ENCODE peak calls at places on chromosomes 2 and 18, in six cellular contexts. One of them, this sample, is unnamed.

GRCh38 chr18:59264136-59264571 is 9.1 kb downstream of the RAX start:
- DNase-seq in A549: no peak
- DNase-seq in H9: peak
- DNase-seq in right atrium auricular region: no peak
- DNase-seq in fibroblast of lung: no peak
- DNase-seq in coronary artery: no peak
- DNase-seq in this sample: no peak

GRCh38 chr2:218605438-218605837 is 2.3 kb upstream of the PLCD4 start:
- DNase-seq in A549: no peak
- DNase-seq in H9: no peak
- DNase-seq in right atrium auricular region: no peak
- DNase-seq in fibroblast of lung: peak
- DNase-seq in coronary artery: no peak
- DNase-seq in this sample: no peak

GRCh38 chr2:109728809-109729208 is 65.3 kb upstream of the RGPD5 start:
- DNase-seq in A549: no peak
- DNase-seq in H9: no peak
- DNase-seq in right atrium auricular region: peak
- DNase-seq in fibroblast of lung: no peak
- DNase-seq in coronary artery: no peak
- DNase-seq in this sample: no peak

GRCh38 chr2:58852243-58852642 is 611.1 kb upstream of the FANCL start:
- DNase-seq in A549: no peak
- DNase-seq in H9: no peak
- DNase-seq in right atrium auricular region: no peak
- DNase-seq in fibroblast of lung: no peak
- DNase-seq in coronary artery: no peak
- DNase-seq in this sample: no peak

GRCh38 chr18:2653467-2653866 is 2.1 kb upstream of the SMCHD1 start:
- DNase-seq in A549: no peak
- DNase-seq in H9: no peak
- DNase-seq in right atrium auricular region: no peak
- DNase-seq in fibroblast of lung: no peak
- DNase-seq in coronary artery: no peak
- DNase-seq in this sample: no peak

GRCh38 chr2:161312996-161313395 is 4.8 kb downstream of the PSMD14 start:
- DNase-seq in A549: peak
- DNase-seq in H9: no peak
- DNase-seq in right atrium auricular region: no peak
- DNase-seq in fibroblast of lung: peak
- DNase-seq in coronary artery: no peak
- DNase-seq in this sample: peak

GRCh38 chr2:171702781-171703556 is 15.7 kb downstream of the DYNC1I2 start:
- DNase-seq in A549: no peak
- DNase-seq in H9: no peak
- DNase-seq in right atrium auricular region: no peak
- DNase-seq in fibroblast of lung: peak
- DNase-seq in coronary artery: no peak
- DNase-seq in this sample: no peak

GRCh38 chr2:186486651-186487647 is 889 bp downstream of the ZC3H15 start:
- DNase-seq in A549: peak
- DNase-seq in H9: no peak
- DNase-seq in right atrium auricular region: no peak
- DNase-seq in fibroblast of lung: peak
- DNase-seq in coronary artery: no peak
- DNase-seq in this sample: no peak

GRCh38 chr2:29255006-29255405 is 139.8 kb downstream of the CLIP4 start:
- DNase-seq in A549: no peak
- DNase-seq in H9: no peak
- DNase-seq in right atrium auricular region: no peak
- DNase-seq in fibroblast of lung: no peak
- DNase-seq in coronary artery: no peak
- DNase-seq in this sample: no peak

GRCh38 chr2:136004920-136005319 is 19.5 kb upstream of the DARS1 start:
- DNase-seq in A549: no peak
- DNase-seq in H9: no peak
- DNase-seq in right atrium auricular region: no peak
- DNase-seq in fibroblast of lung: no peak
- DNase-seq in coronary artery: no peak
- DNase-seq in this sample: no peak

GRCh38 chr2:174761837-174762236 is 2.4 kb downstream of the CHRNA1 start:
- DNase-seq in A549: no peak
- DNase-seq in H9: no peak
- DNase-seq in right atrium auricular region: no peak
- DNase-seq in fibroblast of lung: peak
- DNase-seq in coronary artery: no peak
- DNase-seq in this sample: no peak

GRCh38 chr2:27992787-27993747 is 102.5 kb downstream of the BABAM2 start:
- DNase-seq in A549: peak
- DNase-seq in H9: no peak
- DNase-seq in right atrium auricular region: no peak
- DNase-seq in fibroblast of lung: peak
- DNase-seq in coronary artery: no peak
- DNase-seq in this sample: no peak

GRCh38 chr2:181177376-181177775 is 197.0 kb downstream of the UBE2E3 start:
- DNase-seq in A549: no peak
- DNase-seq in H9: no peak
- DNase-seq in right atrium auricular region: no peak
- DNase-seq in fibroblast of lung: no peak
- DNase-seq in coronary artery: no peak
- DNase-seq in this sample: no peak

GRCh38 chr18:79584491-79585394 is 94.9 kb upstream of the CTDP1 start:
- DNase-seq in A549: no peak
- DNase-seq in H9: peak
- DNase-seq in right atrium auricular region: no peak
- DNase-seq in fibroblast of lung: no peak
- DNase-seq in coronary artery: peak
- DNase-seq in this sample: no peak

GRCh38 chr18:39448942-39449341 is 1883.3 kb upstream of the CELF4 start:
- DNase-seq in A549: no peak
- DNase-seq in H9: no peak
- DNase-seq in right atrium auricular region: no peak
- DNase-seq in fibroblast of lung: no peak
- DNase-seq in coronary artery: no peak
- DNase-seq in this sample: no peak

GRCh38 chr2:29662841-29663240 is 258.5 kb downstream of the ALK start:
- DNase-seq in A549: peak
- DNase-seq in H9: no peak
- DNase-seq in right atrium auricular region: no peak
- DNase-seq in fibroblast of lung: peak
- DNase-seq in coronary artery: no peak
- DNase-seq in this sample: peak

GRCh38 chr18:76435321-76435989 is 59.6 kb downstream of the ZNF516 start:
- DNase-seq in A549: no peak
- DNase-seq in H9: no peak
- DNase-seq in right atrium auricular region: no peak
- DNase-seq in fibroblast of lung: no peak
- DNase-seq in coronary artery: no peak
- DNase-seq in this sample: no peak

GRCh38 chr2:209960676-209961630 is 41.5 kb upstream of the RPE start:
- DNase-seq in A549: peak
- DNase-seq in H9: peak
- DNase-seq in right atrium auricular region: no peak
- DNase-seq in fibroblast of lung: peak
- DNase-seq in coronary artery: no peak
- DNase-seq in this sample: no peak

GRCh38 chr2:37526323-37526722 is 145.1 kb downstream of the CDC42EP3 start:
- DNase-seq in A549: peak
- DNase-seq in H9: no peak
- DNase-seq in right atrium auricular region: no peak
- DNase-seq in fibroblast of lung: no peak
- DNase-seq in coronary artery: no peak
- DNase-seq in this sample: no peak

GRCh38 chr2:167480232-167480985 is 592.1 kb downstream of the XIRP2 start:
- DNase-seq in A549: no peak
- DNase-seq in H9: peak
- DNase-seq in right atrium auricular region: no peak
- DNase-seq in fibroblast of lung: no peak
- DNase-seq in coronary artery: no peak
- DNase-seq in this sample: no peak

GRCh38 chr2:84965192-84965516 is 5.8 kb upstream of the KCMF1 start:
- DNase-seq in A549: no peak
- DNase-seq in H9: no peak
- DNase-seq in right atrium auricular region: no peak
- DNase-seq in fibroblast of lung: no peak
- DNase-seq in coronary artery: no peak
- DNase-seq in this sample: no peak

GRCh38 chr2:84965827-84966226 is 5.1 kb upstream of the KCMF1 start:
- DNase-seq in A549: no peak
- DNase-seq in H9: no peak
- DNase-seq in right atrium auricular region: no peak
- DNase-seq in fibroblast of lung: no peak
- DNase-seq in coronary artery: no peak
- DNase-seq in this sample: no peak

GRCh38 chr2:84963692-84964405 is 7.1 kb upstream of the KCMF1 start:
- DNase-seq in A549: peak
- DNase-seq in H9: no peak
- DNase-seq in right atrium auricular region: no peak
- DNase-seq in fibroblast of lung: peak
- DNase-seq in coronary artery: no peak
- DNase-seq in this sample: no peak

GRCh38 chr2:84963323-84963691 is 7.7 kb upstream of the KCMF1 start:
- DNase-seq in A549: no peak
- DNase-seq in H9: no peak
- DNase-seq in right atrium auricular region: no peak
- DNase-seq in fibroblast of lung: no peak
- DNase-seq in coronary artery: no peak
- DNase-seq in this sample: no peak

GRCh38 chr2:84964406-84965191 is 6.4 kb upstream of the KCMF1 start:
- DNase-seq in A549: no peak
- DNase-seq in H9: no peak
- DNase-seq in right atrium auricular region: no peak
- DNase-seq in fibroblast of lung: no peak
- DNase-seq in coronary artery: no peak
- DNase-seq in this sample: no peak
- H3K27ac ChIP-seq in A549: peak
- H3K27ac ChIP-seq in H9: no peak
- H3K27ac ChIP-seq in right atrium auricular region: no peak
- H3K27ac ChIP-seq in fibroblast of lung: no peak
- H3K27ac ChIP-seq in coronary artery: no peak
- H3K27ac ChIP-seq in this sample: no peak

DNA sequence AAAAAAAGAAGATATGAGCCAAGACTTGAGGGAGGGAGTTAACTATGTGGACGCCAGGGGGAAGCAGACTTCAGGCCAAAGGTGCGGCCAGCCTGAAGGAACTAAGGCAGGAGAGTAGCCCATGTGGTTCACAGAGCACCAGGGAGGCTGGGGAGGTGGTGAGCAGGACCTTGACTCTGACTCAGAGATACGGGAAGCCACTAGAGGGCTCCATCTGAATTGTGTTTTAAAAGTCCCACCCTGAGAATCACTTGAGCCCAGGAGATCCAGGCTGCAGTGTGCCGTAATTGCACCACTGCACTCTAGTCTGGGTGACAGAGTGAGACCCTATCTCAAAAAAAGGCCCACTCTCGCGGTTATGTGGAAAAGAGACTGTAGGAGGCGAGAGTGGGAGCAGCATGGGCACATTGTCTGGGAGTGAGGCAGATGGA is 12.3 kb downstream of the CEP192 start:
- DNase-seq in A549: peak
- DNase-seq in H9: peak
- DNase-seq in right atrium auricular region: no peak
- DNase-seq in fibroblast of lung: peak
- DNase-seq in coronary artery: no peak
- DNase-seq in this sample: no peak
- H3K27ac ChIP-seq in A549: no peak
- H3K27ac ChIP-seq in H9: no peak
- H3K27ac ChIP-seq in right atrium auricular region: no peak
- H3K27ac ChIP-seq in fibroblast of lung: no peak
- H3K27ac ChIP-seq in coronary artery: no peak
- H3K27ac ChIP-seq in this sample: no peak

DNA sequence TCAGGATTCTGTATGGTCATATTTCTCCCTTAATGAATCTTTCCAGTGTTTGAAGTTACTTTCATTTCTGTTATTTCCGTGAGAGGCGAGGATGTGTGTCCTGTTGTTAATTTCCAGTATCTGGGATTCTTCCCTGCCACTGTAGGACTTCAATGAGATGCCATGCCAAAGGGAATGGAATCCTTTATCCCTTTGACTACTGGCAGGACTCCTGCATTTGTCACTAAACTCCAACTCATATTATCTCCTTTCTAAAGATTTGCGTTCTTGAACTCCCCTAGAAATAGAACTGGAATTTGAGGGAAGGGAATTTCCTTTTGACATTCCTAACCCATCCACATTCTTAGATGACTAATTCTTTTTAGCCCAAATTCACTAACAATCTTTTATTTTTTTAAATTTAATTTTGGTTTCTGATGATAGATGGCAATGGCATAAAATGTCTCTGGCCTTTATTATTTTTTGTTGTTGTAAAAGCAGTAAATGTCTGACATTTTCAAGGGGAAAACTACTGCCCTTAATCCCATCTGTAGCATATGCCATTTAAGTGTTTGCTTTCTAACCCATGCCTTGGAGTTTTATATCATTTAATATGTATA is 87.8 kb upstream of the EML6 start:
- DNase-seq in A549: no peak
- DNase-seq in H9: no peak
- DNase-seq in right atrium auricular region: no peak
- DNase-seq in fibroblast of lung: peak
- DNase-seq in coronary artery: no peak
- DNase-seq in this sample: no peak
- H3K27ac ChIP-seq in A549: peak
- H3K27ac ChIP-seq in H9: no peak
- H3K27ac ChIP-seq in right atrium auricular region: peak
- H3K27ac ChIP-seq in fibroblast of lung: peak
- H3K27ac ChIP-seq in coronary artery: peak
- H3K27ac ChIP-seq in this sample: no peak

GRCh38 chr2:203042178-203042577 is 27.5 kb downstream of the NBEAL1 start:
- DNase-seq in A549: no peak
- DNase-seq in H9: no peak
- DNase-seq in right atrium auricular region: no peak
- DNase-seq in fibroblast of lung: no peak
- DNase-seq in coronary artery: no peak
- DNase-seq in this sample: no peak

GRCh38 chr2:203035879-203036470 is 21.3 kb downstream of the NBEAL1 start:
- DNase-seq in A549: no peak
- DNase-seq in H9: no peak
- DNase-seq in right atrium auricular region: no peak
- DNase-seq in fibroblast of lung: no peak
- DNase-seq in coronary artery: no peak
- DNase-seq in this sample: no peak

GRCh38 chr2:203037026-203037425 is 22.4 kb downstream of the NBEAL1 start:
- DNase-seq in A549: no peak
- DNase-seq in H9: no peak
- DNase-seq in right atrium auricular region: no peak
- DNase-seq in fibroblast of lung: no peak
- DNase-seq in coronary artery: no peak
- DNase-seq in this sample: no peak

GRCh38 chr2:203040966-203041521 is 26.4 kb downstream of the NBEAL1 start:
- DNase-seq in A549: no peak
- DNase-seq in H9: no peak
- DNase-seq in right atrium auricular region: no peak
- DNase-seq in fibroblast of lung: no peak
- DNase-seq in coronary artery: no peak
- DNase-seq in this sample: no peak

DNA sequence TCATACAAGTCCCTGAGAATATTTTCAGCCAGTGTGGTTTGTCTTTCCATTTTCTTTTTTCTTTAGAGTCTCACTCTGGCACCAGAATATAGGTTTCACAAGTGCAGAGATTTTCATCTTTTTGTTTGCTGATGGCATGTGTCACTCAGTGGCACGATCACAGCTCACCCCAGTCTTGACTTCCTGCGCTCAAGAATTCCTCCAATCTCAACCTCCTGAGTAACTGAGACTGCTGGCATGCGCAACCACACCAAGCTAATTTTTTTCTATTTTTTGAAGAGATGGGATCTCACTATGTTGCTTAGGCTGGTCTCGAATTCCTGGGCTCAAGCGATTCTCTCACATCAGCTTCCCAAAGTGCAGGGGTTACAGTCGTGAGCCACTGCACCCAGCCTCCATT is 23.9 kb downstream of the NBEAL1 start:
- DNase-seq in A549: no peak
- DNase-seq in H9: no peak
- DNase-seq in right atrium auricular region: no peak
- DNase-seq in fibroblast of lung: no peak
- DNase-seq in coronary artery: no peak
- DNase-seq in this sample: no peak
- H3K27ac ChIP-seq in A549: peak
- H3K27ac ChIP-seq in H9: no peak
- H3K27ac ChIP-seq in right atrium auricular region: no peak
- H3K27ac ChIP-seq in fibroblast of lung: no peak
- H3K27ac ChIP-seq in coronary artery: peak
- H3K27ac ChIP-seq in this sample: peak

This sample was measured in epithelial cell of prostate.